ENCODE peak calls at places on chromosomes 7 and 10, in nine cellular contexts. One of them, this sample, is unnamed.
A peak's percentile ranks its signal among the peaks of the same experiment; 100 is the strongest.

GRCh38 chr10:133358920-133359300 is 1.1 kb upstream of the FUOM start:
- DNase-seq in transverse colon: no peak
- DNase-seq in ovary: no peak
- DNase-seq in A549: no peak
- DNase-seq in Peyer's patch: no peak
- DNase-seq in prostate gland: no peak
- DNase-seq in stomach: no peak
- DNase-seq in right lobe of liver: no peak
- DNase-seq in tibial nerve: no peak
- DNase-seq in this sample: no peak

GRCh38 chr7:128932862-128933821 is 4.6 kb upstream of the IRF5 start:
- DNase-seq in tibial nerve: peak; percentile 39
- DNase-seq in A549: no peak
- DNase-seq in Peyer's patch: peak; percentile 79
- DNase-seq in ovary: no peak
- DNase-seq in right lobe of liver: peak; percentile 54
- DNase-seq in stomach: no peak
- DNase-seq in transverse colon: peak; percentile 58
- DNase-seq in prostate gland: no peak
- DNase-seq in this sample: no peak

GRCh38 chr10:75683158-75683557 is 251.7 kb downstream of the LRMDA start:
- DNase-seq in ovary: no peak
- DNase-seq in stomach: no peak
- DNase-seq in Peyer's patch: no peak
- DNase-seq in tibial nerve: no peak
- DNase-seq in A549: no peak
- DNase-seq in transverse colon: peak; percentile 10
- DNase-seq in prostate gland: peak; percentile 59
- DNase-seq in right lobe of liver: no peak
- DNase-seq in this sample: no peak

GRCh38 chr7:48126037-48126436 is 37.0 kb downstream of the UPP1 start:
- DNase-seq in ovary: no peak
- DNase-seq in tibial nerve: no peak
- DNase-seq in A549: no peak
- DNase-seq in transverse colon: no peak
- DNase-seq in Peyer's patch: no peak
- DNase-seq in right lobe of liver: no peak
- DNase-seq in prostate gland: no peak
- DNase-seq in stomach: no peak
- DNase-seq in this sample: no peak

GRCh38 chr7:130210181-130210935 is 2.7 kb downstream of the SSMEM1 start:
- DNase-seq in A549: no peak
- DNase-seq in ovary: no peak
- DNase-seq in right lobe of liver: no peak
- DNase-seq in prostate gland: no peak
- DNase-seq in tibial nerve: no peak
- DNase-seq in stomach: no peak
- DNase-seq in Peyer's patch: no peak
- DNase-seq in transverse colon: no peak
- DNase-seq in this sample: no peak

GRCh38 chr7:132131196-132131595 is 445.1 kb downstream of the PLXNA4 start:
- DNase-seq in prostate gland: no peak
- DNase-seq in ovary: no peak
- DNase-seq in right lobe of liver: no peak
- DNase-seq in A549: no peak
- DNase-seq in stomach: no peak
- DNase-seq in Peyer's patch: no peak
- DNase-seq in tibial nerve: no peak
- DNase-seq in transverse colon: no peak
- DNase-seq in this sample: no peak

GRCh38 chr10:133484818-133485217 is 31.1 kb downstream of the SCART1 start:
- DNase-seq in right lobe of liver: no peak
- DNase-seq in tibial nerve: no peak
- DNase-seq in stomach: no peak
- DNase-seq in ovary: no peak
- DNase-seq in Peyer's patch: no peak
- DNase-seq in transverse colon: no peak
- DNase-seq in A549: no peak
- DNase-seq in prostate gland: no peak
- DNase-seq in this sample: no peak

GRCh38 chr7:70660154-70660818 is 471.7 kb upstream of the GALNT17 start:
- DNase-seq in prostate gland: no peak
- DNase-seq in ovary: no peak
- DNase-seq in right lobe of liver: no peak
- DNase-seq in A549: no peak
- DNase-seq in tibial nerve: no peak
- DNase-seq in Peyer's patch: peak; percentile 32
- DNase-seq in stomach: no peak
- DNase-seq in transverse colon: peak; percentile 29
- DNase-seq in this sample: no peak

GRCh38 chr7:41222704-41223103 is 480.2 kb downstream of the INHBA start:
- DNase-seq in prostate gland: no peak
- DNase-seq in ovary: no peak
- DNase-seq in A549: no peak
- DNase-seq in stomach: no peak
- DNase-seq in right lobe of liver: no peak
- DNase-seq in transverse colon: no peak
- DNase-seq in tibial nerve: no peak
- DNase-seq in Peyer's patch: no peak
- DNase-seq in this sample: no peak

GRCh38 chr10:112369495-112370423 is 4.2 kb upstream of the ACSL5 start:
- DNase-seq in prostate gland: no peak
- DNase-seq in tibial nerve: no peak
- DNase-seq in Peyer's patch: peak; percentile 33
- DNase-seq in A549: no peak
- DNase-seq in stomach: no peak
- DNase-seq in right lobe of liver: no peak
- DNase-seq in transverse colon: peak; percentile 8
- DNase-seq in ovary: no peak
- DNase-seq in this sample: no peak

GRCh38 chr10:6053816-6054581 is 8.2 kb downstream of the IL2RA start:
- DNase-seq in stomach: peak; percentile 68
- DNase-seq in tibial nerve: no peak
- DNase-seq in transverse colon: peak; percentile 52
- DNase-seq in prostate gland: no peak
- DNase-seq in A549: no peak
- DNase-seq in right lobe of liver: peak; percentile 93
- DNase-seq in ovary: peak; percentile 29
- DNase-seq in Peyer's patch: peak; percentile 59
- DNase-seq in this sample: no peak

GRCh38 chr10:23362069-23362830 is 17.7 kb upstream of the C10orf67 start:
- DNase-seq in Peyer's patch: no peak
- DNase-seq in ovary: no peak
- DNase-seq in prostate gland: no peak
- DNase-seq in transverse colon: no peak
- DNase-seq in stomach: no peak
- DNase-seq in tibial nerve: no peak
- DNase-seq in A549: no peak
- DNase-seq in right lobe of liver: no peak
- DNase-seq in this sample: no peak

GRCh38 chr7:8141070-8141469 is 120.9 kb downstream of the ICA1 start:
- DNase-seq in transverse colon: no peak
- DNase-seq in prostate gland: no peak
- DNase-seq in Peyer's patch: no peak
- DNase-seq in A549: no peak
- DNase-seq in stomach: no peak
- DNase-seq in right lobe of liver: peak; percentile 88
- DNase-seq in ovary: no peak
- DNase-seq in tibial nerve: no peak
- DNase-seq in this sample: no peak
- H3K4me1 ChIP-seq in transverse colon: no peaks in the 10 kb centered on the region
- H3K4me1 ChIP-seq in prostate gland: no peaks in the 10 kb centered on the region
- H3K4me1 ChIP-seq in Peyer's patch: no peaks in the 10 kb centered on the region
- H3K4me1 ChIP-seq in A549: no peaks in the 10 kb centered on the region
- H3K4me1 ChIP-seq in stomach: no peaks in the 10 kb centered on the region
- H3K4me1 ChIP-seq in right lobe of liver: no peaks in the 10 kb centered on the region
- H3K4me1 ChIP-seq in ovary: peaks cover 7% of the 10 kb centered on the region
- H3K4me1 ChIP-seq in tibial nerve: no peaks in the 10 kb centered on the region
- H3K4me1 ChIP-seq in this sample: no peaks in the 10 kb centered on the region

DNA sequence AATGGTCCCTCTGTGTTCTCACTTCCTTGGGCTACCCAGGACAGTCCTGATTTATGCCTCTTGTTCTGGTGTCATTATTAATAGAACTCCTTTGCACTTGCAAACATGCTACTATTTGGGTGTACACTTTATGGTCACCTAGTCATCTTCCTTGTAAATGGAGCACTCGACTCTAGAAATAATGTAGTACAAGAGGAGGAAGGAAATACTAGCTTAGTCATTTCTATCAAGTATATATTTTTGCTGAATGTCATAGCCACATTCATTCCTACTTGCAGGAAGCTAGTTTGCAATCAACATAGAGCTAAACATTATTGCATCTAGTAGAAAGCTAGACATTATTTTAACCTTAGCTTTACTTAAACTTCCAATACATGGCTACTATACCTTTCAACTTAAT is 335.3 kb downstream of the MAGI2 start:
- DNase-seq in A549: no peak
- DNase-seq in Peyer's patch: no peak
- DNase-seq in prostate gland: no peak
- DNase-seq in right lobe of liver: no peak
- DNase-seq in ovary: no peak
- DNase-seq in stomach: no peak
- DNase-seq in transverse colon: no peak
- DNase-seq in tibial nerve: no peak
- DNase-seq in this sample: no peak
- TF ChIP-seq POLR2A in A549: no peak
- TF ChIP-seq POLR2A in Peyer's patch: no peak
- TF ChIP-seq POLR2A in prostate gland: no peak
- TF ChIP-seq POLR2A in right lobe of liver: no peak
- TF ChIP-seq POLR2A in ovary: no peak
- TF ChIP-seq POLR2A in stomach: no peak
- TF ChIP-seq POLR2A in transverse colon: no peak
- TF ChIP-seq POLR2A in tibial nerve: no peak
- TF ChIP-seq POLR2A in this sample: no peak

GRCh38 chr7:150531704-150532103 is 17.0 kb downstream of the GIMAP7 start:
- DNase-seq in stomach: no peak
- DNase-seq in transverse colon: no peak
- DNase-seq in Peyer's patch: no peak
- DNase-seq in ovary: no peak
- DNase-seq in A549: no peak
- DNase-seq in tibial nerve: no peak
- DNase-seq in right lobe of liver: no peak
- DNase-seq in prostate gland: no peak
- DNase-seq in this sample: no peak
- H3K27ac ChIP-seq in stomach: no peak overlapping the region
- H3K27ac ChIP-seq in transverse colon: no peak overlapping the region
- H3K27ac ChIP-seq in Peyer's patch: no peak overlapping the region
- H3K27ac ChIP-seq in ovary: no peak overlapping the region
- H3K27ac ChIP-seq in A549: no peak overlapping the region
- H3K27ac ChIP-seq in tibial nerve: no peak overlapping the region
- H3K27ac ChIP-seq in right lobe of liver: no peak overlapping the region
- H3K27ac ChIP-seq in prostate gland: no peak overlapping the region
- H3K27ac ChIP-seq in this sample: no peak overlapping the region

GRCh38 chr7:137937202-137937560 is 64.7 kb downstream of the CREB3L2 start:
- DNase-seq in right lobe of liver: no peak
- DNase-seq in Peyer's patch: no peak
- DNase-seq in stomach: no peak
- DNase-seq in prostate gland: no peak
- DNase-seq in ovary: no peak
- DNase-seq in transverse colon: no peak
- DNase-seq in tibial nerve: no peak
- DNase-seq in A549: no peak
- DNase-seq in this sample: no peak
- H3K4me1 ChIP-seq in right lobe of liver: no peaks in the 10 kb centered on the region
- H3K4me1 ChIP-seq in Peyer's patch: peaks cover 10% of the 10 kb centered on the region
- H3K4me1 ChIP-seq in stomach: peaks cover 53% of the 10 kb centered on the region
- H3K4me1 ChIP-seq in prostate gland: peaks cover 6% of the 10 kb centered on the region
- H3K4me1 ChIP-seq in ovary: peaks cover 30% of the 10 kb centered on the region
- H3K4me1 ChIP-seq in transverse colon: peaks cover 30% of the 10 kb centered on the region
- H3K4me1 ChIP-seq in tibial nerve: peaks cover 59% of the 10 kb centered on the region
- H3K4me1 ChIP-seq in A549: peaks cover 23% of the 10 kb centered on the region
- H3K4me1 ChIP-seq in this sample: peaks cover 32% of the 10 kb centered on the region